ENCODE peak calls at places on chromosome 4, in four cellular contexts. P is fibroblast of lung; I is left ventricle myocardium inferior; S is CD8-positive, alpha-beta T cell. Q is an unnamed sample.
A peak's percentile ranks its signal among the peaks of the same experiment; 100 is the strongest.

GRCh38 chr4:3297066-3297859 is 4.4 kb downstream of the RGS12 start:
- DNase-seq in P (no peak), I (no peak), S (no peak), Q (no peak)

GRCh38 chr4:145828802-145829485 is 109.7 kb downstream of the ZNF827 start:
- DNase-seq in P (no peak), I (no peak), S (no peak), Q (no peak)

GRCh38 chr4:19095491-19096046 is 1074.0 kb upstream of the LCORL start:
- DNase-seq in P (no peak), I (no peak), S (no peak), Q (no peak)

GRCh38 chr4:184281231-184282139 is 63.8 kb upstream of the ENPP6 start:
- DNase-seq in P (no peak), I (no peak), S (no peak), Q (no peak)

GRCh38 chr4:139919513-139919912 is 234.5 kb downstream of the MAML3 start:
- DNase-seq in P (peak; percentile 83), I (peak; percentile 21), S (no peak), Q (peak; percentile 67)

GRCh38 chr4:40316333-40316781 is 18.8 kb upstream of the CHRNA9 start:
- DNase-seq in P (peak; percentile 91), I (no peak), S (peak; percentile 50), Q (peak; percentile 95)

GRCh38 chr4:16157609-16158503 is 68.4 kb downstream of the TAPT1 start:
- DNase-seq in P (no peak), I (no peak), S (no peak), Q (peak; percentile 71)

GRCh38 chr4:141306331-141306730 is 85.6 kb downstream of the ZNF330 start:
- DNase-seq in P (no peak), I (no peak), S (no peak), Q (no peak)

GRCh38 chr4:5708171-5708828 is at the start of gene EVC2:
- DNase-seq in P (peak; percentile 67), I (peak; percentile 80), S (peak; percentile 28), Q (peak; percentile 68)
- H3K4me3 ChIP-seq in P (peak within 1 kb of the TSS; percentile 81), I (peak within 1 kb of the TSS; percentile 80), S (no peak within 1 kb of the TSS), Q (peak within 1 kb of the TSS; percentile 77)

GRCh38 chr4:7462509-7462971 is 27.8 kb upstream of the PSAPL1 start:
- DNase-seq in P (peak; percentile 37), I (peak; percentile 27), S (no peak), Q (no peak)
- TF ChIP-seq CTCF in P (no peak), I (peak; percentile 54), S (no peak), Q (no peak)

GRCh38 chr4:175176710-175177109 is 258.6 kb downstream of the ADAM29 start:
- DNase-seq in P (no peak), I (no peak), S (no peak), Q (no peak)
- H3K4me3 ChIP-seq in P (no peak overlapping the region), I (no peak overlapping the region), S (no peak overlapping the region), Q (no peak overlapping the region)

DNA sequence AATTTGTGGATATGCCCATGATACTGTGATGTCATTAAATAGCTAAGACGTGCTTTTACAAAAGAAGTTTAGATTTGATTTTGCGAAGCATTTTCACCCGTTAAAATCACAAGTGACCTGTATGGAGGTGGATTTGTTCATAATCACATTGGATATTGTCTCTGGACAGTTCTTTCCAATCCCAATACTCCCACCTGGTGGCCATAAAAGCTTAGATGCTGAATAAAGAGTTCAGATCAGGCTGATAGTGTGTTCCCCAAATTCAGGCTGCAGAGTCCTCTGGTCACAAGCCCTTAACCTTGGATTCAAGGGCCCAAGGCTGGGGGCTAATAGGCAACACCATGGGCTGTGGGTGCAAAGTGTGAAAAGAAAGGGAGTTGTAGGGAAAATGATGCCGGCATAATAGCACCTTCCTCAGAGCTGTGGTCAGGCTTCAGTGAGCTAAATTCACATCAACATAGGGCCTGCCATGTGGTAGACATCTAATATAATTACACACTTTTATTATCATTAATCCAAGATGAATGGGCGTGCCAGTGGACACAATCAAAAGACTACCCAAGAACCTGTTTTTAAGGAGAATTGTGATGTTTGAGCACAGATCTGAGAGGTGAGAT is 28.1 kb downstream of the SMIM43 start:
- DNase-seq in P (peak; percentile 56), I (no peak), S (no peak), Q (peak; percentile 73)
- TF ChIP-seq CTCF in P (peak; percentile 70), I (peak; percentile 58), S (no peak), Q (peak; percentile 74)

DNA sequence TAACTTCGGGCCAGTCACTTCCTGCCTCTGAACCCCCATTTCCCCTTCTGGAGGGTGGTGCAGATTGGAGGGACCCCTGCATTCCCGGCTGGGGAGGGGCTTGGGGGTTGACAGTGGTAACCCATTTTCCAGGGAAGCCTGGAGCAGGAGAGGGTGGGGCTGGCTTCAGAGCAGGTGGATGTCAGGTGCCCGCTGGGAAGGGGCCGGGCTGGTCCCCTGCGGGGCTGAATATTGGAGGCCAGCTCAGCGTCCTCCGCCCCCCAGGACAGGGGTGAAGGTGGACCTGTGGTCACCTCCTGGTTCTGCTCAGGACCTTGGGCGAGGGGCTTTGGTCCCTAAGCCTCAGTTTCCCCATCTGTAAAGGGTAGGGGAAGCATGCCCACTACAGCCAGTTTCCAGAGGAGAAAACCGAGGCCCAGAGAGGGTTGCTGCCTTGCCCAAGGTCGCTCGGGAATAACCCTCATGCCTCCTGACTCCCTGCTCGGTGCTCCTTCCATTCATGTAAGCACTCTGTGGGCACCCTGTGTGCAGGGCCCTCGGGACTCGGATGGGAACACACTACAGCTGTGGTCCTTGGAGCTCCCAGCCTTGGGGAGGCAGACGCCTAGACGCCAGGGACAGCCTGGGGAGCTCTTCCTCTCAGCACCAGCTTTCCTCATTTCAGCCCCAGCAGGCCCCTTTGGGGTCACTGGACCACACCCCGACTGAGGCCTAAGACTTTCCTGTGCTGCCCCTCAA is 683 bp downstream of the MAN2B2 start:
- DNase-seq in P (no peak), I (no peak), S (no peak), Q (no peak)
- H3K4me3 ChIP-seq in P (peak overlapping the region; percentile 83), I (peak overlapping the region; percentile 96), S (peak overlapping the region; percentile 99), Q (peak overlapping the region; percentile 93)

GRCh38 chr4:24405926-24406325 is 178.4 kb downstream of the DHX15 start:
- DNase-seq in P (no peak), I (no peak), S (no peak), Q (no peak)
- TF ChIP-seq CTCF in P (no peak), I (no peak), S (no peak), Q (no peak)

DNA sequence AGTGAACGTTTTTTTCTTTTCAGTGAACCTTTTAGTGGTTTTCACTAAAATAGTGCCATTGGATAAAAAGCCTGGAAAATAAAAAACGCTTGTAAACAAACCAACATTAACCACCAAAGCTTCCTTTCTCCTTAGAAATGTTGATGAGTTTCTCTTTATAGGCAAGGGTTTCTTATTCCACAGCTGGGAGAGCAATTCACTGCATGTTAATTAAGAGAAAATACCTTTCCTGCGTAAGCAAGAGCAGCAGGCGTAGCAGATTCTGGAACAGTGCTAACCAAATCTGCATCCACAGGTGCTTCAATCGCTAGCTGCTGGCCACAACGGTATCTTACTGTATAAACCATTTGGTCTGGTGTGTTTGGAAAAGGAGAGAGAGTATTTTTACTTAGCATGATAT is 13.3 kb upstream of the AASDH start:
- DNase-seq in P (no peak), I (no peak), S (no peak), Q (no peak)
- H3K4me3 ChIP-seq in P (no peak overlapping the region), I (no peak overlapping the region), S (no peak overlapping the region), Q (no peak overlapping the region)

GRCh38 chr4:186190456-186191265 is 706 bp upstream of the CYP4V2 start:
- DNase-seq in P (peak; percentile 21), I (no peak), S (peak; percentile 63), Q (peak; percentile 24)
- TF ChIP-seq CTCF in P (no peak), I (no peak), S (no peak), Q (no peak)

DNA sequence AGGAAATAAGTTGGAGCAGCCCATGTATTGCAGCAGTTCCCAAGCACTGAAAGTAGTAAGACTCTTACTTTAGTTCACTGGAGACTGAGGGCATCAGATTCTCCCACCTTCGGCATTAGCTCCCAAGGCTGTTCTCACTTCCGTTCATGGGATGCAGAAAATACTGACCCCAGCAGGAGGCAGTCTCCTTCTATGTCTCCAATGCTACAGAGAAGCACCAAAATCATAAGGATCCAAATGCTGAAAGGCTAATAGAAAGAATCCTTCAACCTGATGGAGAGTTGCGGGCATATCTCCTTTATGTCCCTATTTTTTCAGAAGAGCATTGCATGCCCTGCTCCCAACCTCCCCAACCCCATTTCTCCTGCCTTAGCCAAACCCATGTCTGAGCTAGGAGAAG is 32.4 kb downstream of the ADH7 start:
- DNase-seq in P (no peak), I (no peak), S (no peak), Q (no peak)
- H3K4me3 ChIP-seq in P (no peak overlapping the region), I (no peak overlapping the region), S (no peak overlapping the region), Q (no peak overlapping the region)